ENCODE peak calls at places on chromosome 15, in eight cellular contexts. G is fibroblast of lung, K is mesenchymal stem cell, S is mesendoderm, J is IMR-90, R is MM.1S, Z is SK-N-SH, M is GM12878. W is an unnamed sample. For H3K4me1, the result is how much of the 10 kb centered on the place peaks cover.

GRCh38 chr15:78671626-78672211 is 30.7 kb upstream of the CHRNB4 start:
- DNase-seq in G (no peak), K (no peak), S (peak), J (no peak), R (no peak), Z (peak), M (no peak), W (no peak)

GRCh38 chr15:57892181-57892580 is 173.3 kb downstream of the ALDH1A2 start:
- DNase-seq in G (peak), K (no peak), S (no peak), J (no peak), R (no peak), Z (no peak), M (no peak), W (no peak)

GRCh38 chr15:82936966-82937647 is 15.4 kb downstream of the HOMER2 start:
- DNase-seq in G (no peak), K (no peak), S (no peak), J (peak), R (no peak), Z (no peak), M (no peak), W (no peak)

GRCh38 chr15:69602095-69602494 is 149.5 kb downstream of the RPLP1 start:
- DNase-seq in G (no peak), K (no peak), S (no peak), J (no peak), R (no peak), Z (no peak), M (no peak), W (no peak)

GRCh38 chr15:80989518-80990478 is at the start of gene MESD:
- DNase-seq in G (peak), K (peak), S (peak), J (peak), R (peak), Z (peak), M (peak), W (peak)

GRCh38 chr15:60582370-60583036 is 103.6 kb upstream of the ICE2 start:
- DNase-seq in G (no peak), K (peak), S (no peak), J (peak), R (no peak), Z (no peak), M (no peak), W (no peak)

GRCh38 chr15:61403884-61404283 is 174.8 kb upstream of the RORA start:
- DNase-seq in G (no peak), K (no peak), S (no peak), J (no peak), R (no peak), Z (no peak), M (no peak), W (no peak)

GRCh38 chr15:35206060-35206675 is 121.1 kb upstream of the NANOGP8 start:
- DNase-seq in G (peak), K (no peak), S (peak), J (peak), R (peak), Z (peak), M (no peak), W (no peak)

GRCh38 chr15:78695046-78695671 is 54.1 kb upstream of the CHRNB4 start:
- DNase-seq in G (no peak), K (no peak), S (no peak), J (no peak), R (no peak), Z (no peak), M (no peak), W (no peak)

GRCh38 chr15:64742385-64742784 is 33.0 kb downstream of the RBPMS2 start:
- DNase-seq in G (no peak), K (no peak), S (no peak), J (no peak), R (no peak), Z (no peak), M (no peak), W (no peak)

GRCh38 chr15:54127574-54127973 is 149.3 kb downstream of the UNC13C start:
- DNase-seq in G (no peak), K (no peak), S (no peak), J (no peak), R (no peak), Z (no peak), M (no peak), W (no peak)

GRCh38 chr15:77715860-77716259 is 83.1 kb upstream of the LINGO1 start:
- DNase-seq in G (no peak), K (no peak), S (no peak), J (no peak), R (no peak), Z (no peak), M (no peak), W (no peak)

GRCh38 chr15:22904736-22905135 is 66.3 kb downstream of the NIPA2 start:
- DNase-seq in G (no peak), K (no peak), S (no peak), J (no peak), R (no peak), Z (no peak), M (no peak), W (no peak)

GRCh38 chr15:50906954-50907865 is 1.3 kb upstream of the AP4E1 start:
- DNase-seq in G (no peak), K (peak), S (no peak), J (peak), R (peak), Z (peak), M (peak), W (no peak)

GRCh38 chr15:89496155-89497098 is at the start of gene RHCG:
- DNase-seq in G (peak), K (peak), S (peak), J (peak), R (peak), Z (peak), M (no peak), W (peak)

GRCh38 chr15:98568382-98569017 is 79.8 kb upstream of the IGF1R start:
- DNase-seq in G (peak), K (peak), S (no peak), J (no peak), R (no peak), Z (no peak), M (no peak), W (no peak)

GRCh38 chr15:53072077-53072476 is 281.9 kb upstream of the ONECUT1 start:
- DNase-seq in G (peak), K (peak), S (peak), J (peak), R (peak), Z (no peak), M (no peak), W (no peak)

GRCh38 chr15:98375513-98376360 is 272.6 kb upstream of the IGF1R start:
- DNase-seq in G (no peak), K (no peak), S (no peak), J (no peak), R (no peak), Z (no peak), M (no peak), W (no peak)

GRCh38 chr15:61459785-61460707 is 230.9 kb upstream of the RORA start:
- DNase-seq in G (peak), K (peak), S (no peak), J (peak), R (no peak), Z (peak), M (no peak), W (no peak)

GRCh38 chr15:101559938-101560337 is 70.4 kb upstream of the PCSK6 start:
- DNase-seq in G (no peak), K (no peak), S (no peak), J (no peak), R (no peak), Z (no peak), M (no peak), W (no peak)

GRCh38 chr15:27418729-27419128 is 447.7 kb downstream of the GABRG3 start:
- DNase-seq in G (no peak), K (no peak), S (peak), J (no peak), R (peak), Z (peak), M (no peak), W (no peak)

GRCh38 chr15:57890351-57890750 is 175.2 kb downstream of the ALDH1A2 start:
- DNase-seq in G (no peak), K (no peak), S (peak), J (peak), R (no peak), Z (no peak), M (no peak), W (no peak)

GRCh38 chr15:39344662-39345141 is 236.2 kb upstream of the THBS1 start:
- DNase-seq in G (peak), K (peak), S (no peak), J (no peak), R (no peak), Z (no peak), M (no peak), W (no peak)

GRCh38 chr15:95290376-95290973 is 1040.0 kb upstream of the NR2F2 start:
- DNase-seq in G (peak), K (no peak), S (no peak), J (no peak), R (no peak), Z (no peak), M (no peak), W (no peak)
- H3K9ac ChIP-seq in G (no peak), K (no peak), S (no peak), J (no peak), R (no peak), Z (no peak), M (no peak), W (no peak)

DNA sequence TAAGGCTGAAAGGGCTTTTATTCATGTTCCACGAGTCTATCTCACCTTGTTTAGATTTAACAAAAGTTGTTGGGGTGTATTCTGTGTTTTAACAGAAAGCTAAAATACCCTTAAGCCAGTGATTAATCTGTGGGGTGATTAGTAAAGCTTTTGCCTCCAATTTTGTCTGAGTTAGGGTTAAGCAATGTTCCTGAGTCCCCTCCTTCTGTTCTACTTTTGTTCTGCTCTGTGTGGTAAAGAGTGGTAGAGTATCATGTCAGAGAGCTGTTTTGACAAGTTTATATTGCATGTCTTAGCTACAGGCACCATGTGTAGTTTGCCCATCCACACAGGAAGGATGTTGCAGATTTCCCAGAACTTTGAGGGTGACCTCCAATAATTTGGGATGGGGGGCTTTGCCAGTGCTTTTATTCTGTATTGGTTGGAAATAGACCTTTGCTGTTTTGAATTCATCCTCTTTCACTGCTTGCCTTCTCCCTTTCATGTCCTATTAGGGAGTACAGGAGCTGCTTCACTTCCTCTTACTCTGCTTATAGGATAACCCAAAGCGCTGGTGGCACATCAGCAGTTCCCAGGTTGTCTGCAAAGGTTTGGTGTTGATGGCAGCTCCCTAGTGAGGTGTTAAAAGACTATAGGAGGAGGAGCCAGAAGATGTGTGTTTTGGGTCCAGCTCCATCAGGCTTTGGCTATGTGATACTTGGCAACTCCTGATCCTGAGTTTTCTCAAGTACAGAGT is 7.4 kb downstream of the PDE8A start:
- DNase-seq in G (no peak), K (no peak), S (no peak), J (no peak), R (no peak), Z (no peak), M (no peak), W (no peak)
- H3K4me1 ChIP-seq in G (under half), K (under half), S (under half), J (under half), R (under half), Z (under half), M (under half), W (under half)

GRCh38 chr15:48643776-48644497 is 1.6 kb downstream of the FBN1 start:
- DNase-seq in G (peak), K (peak), S (no peak), J (no peak), R (no peak), Z (no peak), M (no peak), W (no peak)
- H3K9ac ChIP-seq in G (peak), K (peak), S (peak), J (peak), R (no peak), Z (peak), M (peak), W (peak)

DNA sequence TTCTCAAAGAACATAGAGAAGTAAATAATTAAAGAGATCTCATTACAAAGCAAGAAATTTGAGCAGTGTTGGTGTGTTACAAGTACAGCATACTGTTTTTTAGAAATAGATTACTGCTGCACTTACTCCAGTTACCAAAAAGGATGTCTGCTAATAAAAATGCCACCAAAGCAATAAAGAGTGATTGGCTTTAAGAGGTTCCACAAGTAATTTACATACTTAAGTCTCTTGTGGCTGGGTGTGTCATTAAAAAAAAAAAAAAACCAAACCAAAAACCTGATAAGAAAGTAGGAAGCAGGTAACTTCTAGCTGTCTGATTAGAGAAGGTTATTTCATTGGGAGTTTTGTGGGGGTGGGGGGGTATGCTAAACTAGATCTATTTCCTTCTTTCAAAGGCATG is 15.2 kb downstream of the RAB11A start:
- DNase-seq in G (no peak), K (no peak), S (no peak), J (no peak), R (no peak), Z (no peak), M (no peak), W (no peak)
- H3K4me1 ChIP-seq in G (under half), K (under half), S (under half), J (under half), R (under half), Z (under half), M (under half), W (under half)

GRCh38 chr15:41603941-41604660 is 45.1 kb downstream of the TYRO3 start:
- DNase-seq in G (peak), K (peak), S (peak), J (peak), R (peak), Z (peak), M (no peak), W (peak)

GRCh38 chr15:41607033-41607432 is 48.0 kb downstream of the TYRO3 start:
- DNase-seq in G (peak), K (peak), S (no peak), J (peak), R (no peak), Z (no peak), M (no peak), W (no peak)

GRCh38 chr15:41609123-41609522 is 50.1 kb downstream of the TYRO3 start:
- DNase-seq in G (no peak), K (no peak), S (no peak), J (no peak), R (no peak), Z (no peak), M (no peak), W (no peak)

GRCh38 chr15:41605566-41605965 is 46.6 kb downstream of the TYRO3 start:
- DNase-seq in G (no peak), K (no peak), S (peak), J (no peak), R (no peak), Z (no peak), M (no peak), W (no peak)

DNA sequence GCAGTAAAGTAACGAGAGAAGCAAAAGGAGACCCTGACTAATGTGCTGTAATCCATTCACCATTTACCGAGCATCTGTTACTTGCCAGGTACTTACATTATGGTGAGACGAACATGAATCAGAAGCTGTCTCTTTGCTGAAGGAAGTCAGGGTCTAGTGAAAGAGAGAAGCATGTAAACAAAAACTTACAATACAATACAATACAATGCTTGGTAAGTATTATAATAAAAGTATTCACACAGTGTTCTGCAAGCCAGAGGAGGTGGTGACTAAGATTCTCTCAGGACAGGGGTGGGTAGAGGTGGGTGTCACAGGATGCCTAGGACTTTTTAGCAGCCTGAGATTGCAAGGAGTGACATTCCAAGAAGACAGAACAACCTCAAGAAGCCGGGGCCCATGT is 50.2 kb upstream of the MGA start:
- DNase-seq in G (no peak), K (no peak), S (no peak), J (no peak), R (no peak), Z (no peak), M (no peak), W (no peak)
- H3K9ac ChIP-seq in G (no peak), K (no peak), S (no peak), J (no peak), R (no peak), Z (no peak), M (no peak), W (no peak)

DNA sequence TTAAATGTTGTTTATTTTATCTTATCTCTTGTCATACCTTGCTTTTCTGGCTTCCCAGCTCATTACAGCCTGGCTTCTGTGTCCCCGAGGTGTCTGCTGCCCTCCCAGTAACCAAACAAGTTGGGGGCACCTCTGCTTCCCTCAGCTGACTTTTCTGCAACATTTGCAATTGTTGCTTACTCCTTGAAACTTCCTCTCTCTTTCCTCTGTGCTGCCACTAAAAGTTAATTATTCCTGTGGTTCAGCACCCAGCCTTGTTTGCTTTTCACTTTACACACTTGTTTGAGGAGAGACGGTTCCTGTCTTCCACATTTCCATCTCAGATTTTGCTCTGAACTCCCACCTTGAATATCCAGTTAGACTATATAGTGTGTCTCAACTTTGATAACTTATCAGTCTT is 21.5 kb downstream of the MCTP2 start:
- DNase-seq in G (no peak), K (no peak), S (no peak), J (no peak), R (no peak), Z (no peak), M (no peak), W (no peak)
- H3K4me1 ChIP-seq in G (under half), K (under half), S (under half), J (under half), R (under half), Z (under half), M (under half), W (under half)

GRCh38 chr15:63603516-63603915 is 6.3 kb downstream of the FBXL22 start:
- DNase-seq in G (no peak), K (no peak), S (no peak), J (no peak), R (no peak), Z (no peak), M (no peak), W (no peak)

GRCh38 chr15:63606333-63606732 is 9.1 kb downstream of the FBXL22 start:
- DNase-seq in G (no peak), K (no peak), S (no peak), J (no peak), R (no peak), Z (no peak), M (no peak), W (no peak)

GRCh38 chr15:63605036-63605435 is 7.8 kb downstream of the FBXL22 start:
- DNase-seq in G (no peak), K (no peak), S (no peak), J (no peak), R (no peak), Z (no peak), M (no peak), W (no peak)

GRCh38 chr15:63604281-63604680 is 7.1 kb downstream of the FBXL22 start:
- DNase-seq in G (no peak), K (no peak), S (no peak), J (no peak), R (no peak), Z (no peak), M (no peak), W (no peak)

DNA sequence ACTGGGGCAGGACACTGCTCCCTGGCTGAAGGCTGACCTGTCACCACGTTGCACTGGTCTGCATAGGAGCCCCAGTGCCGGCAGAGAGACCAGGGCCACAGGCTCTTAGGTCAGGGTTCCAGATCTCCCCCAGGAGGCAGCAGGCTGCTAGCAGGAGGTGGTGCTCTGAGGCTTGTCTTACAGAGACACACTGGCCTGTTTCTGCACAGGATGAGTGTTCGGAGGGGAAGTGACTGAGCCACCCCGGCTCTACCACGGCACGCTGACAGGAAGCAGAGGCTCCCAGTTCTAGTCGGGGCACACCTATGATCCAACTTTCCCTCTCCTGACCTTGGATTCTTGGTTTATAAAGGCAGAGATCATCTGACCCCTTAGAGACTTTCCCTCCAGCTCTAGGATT is 8.6 kb downstream of the FBXL22 start:
- DNase-seq in G (no peak), K (no peak), S (no peak), J (no peak), R (no peak), Z (no peak), M (no peak), W (no peak)
- H3K9ac ChIP-seq in G (no peak), K (peak), S (no peak), J (no peak), R (no peak), Z (no peak), M (no peak), W (no peak)

GRCh38 chr15:45181491-45182285 is 6.1 kb downstream of the SHF start:
- DNase-seq in G (no peak), K (no peak), S (no peak), J (no peak), R (no peak), Z (peak), M (no peak), W (no peak)
- H3K4me1 ChIP-seq in G (under half), K (under half), S (under half), J (under half), R (under half), Z (half or more), M (under half), W (under half)

GRCh38 chr15:33066584-33066983 is 127.9 kb downstream of the FMN1 start:
- DNase-seq in G (no peak), K (no peak), S (no peak), J (no peak), R (no peak), Z (no peak), M (no peak), W (no peak)

GRCh38 chr15:33067456-33067855 is 127.1 kb downstream of the FMN1 start:
- DNase-seq in G (peak), K (peak), S (peak), J (peak), R (no peak), Z (no peak), M (no peak), W (no peak)

GRCh38 chr15:33068531-33068990 is 126.0 kb downstream of the FMN1 start:
- DNase-seq in G (peak), K (peak), S (peak), J (no peak), R (peak), Z (peak), M (no peak), W (peak)

GRCh38 chr15:33069161-33069560 is 125.4 kb downstream of the FMN1 start:
- DNase-seq in G (no peak), K (no peak), S (no peak), J (no peak), R (no peak), Z (no peak), M (no peak), W (no peak)

DNA sequence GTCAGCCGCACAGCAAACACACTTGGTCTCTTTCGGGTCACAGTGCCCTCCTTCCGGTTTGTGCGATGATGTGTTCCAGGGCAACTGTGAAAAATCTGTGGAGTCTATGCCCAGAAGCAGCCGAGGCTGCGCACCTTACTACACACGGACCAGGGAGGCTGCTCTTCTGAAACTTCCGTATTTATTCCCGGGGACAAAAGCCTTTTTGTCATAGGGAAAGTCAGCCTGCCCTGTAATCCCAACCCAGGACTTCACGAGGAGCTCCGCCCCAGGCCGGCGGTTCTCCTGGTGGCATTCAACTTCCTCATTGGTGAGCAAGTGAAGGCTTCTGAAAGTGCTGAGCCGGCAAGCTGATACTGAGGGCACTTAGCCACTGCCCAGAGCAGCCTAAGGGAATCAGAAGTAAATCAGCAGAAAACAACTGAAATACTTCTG is 126.5 kb downstream of the FMN1 start:
- DNase-seq in G (peak), K (peak), S (peak), J (no peak), R (peak), Z (peak), M (no peak), W (peak)
- H3K9ac ChIP-seq in G (no peak), K (peak), S (no peak), J (peak), R (peak), Z (peak), M (no peak), W (peak)